ENCODE peak calls at places on chromosome 17, in eight cellular contexts. D is lung; N is kidney; S is caudate nucleus; B is aorta; I is naive thymus-derived CD4-positive, alpha-beta T cell; X is neuronal stem cell; J is adrenal gland. O is an unnamed sample.

GRCh38 chr17:27414271-27414670 is 42.0 kb upstream of the KSR1 start:
- DNase-seq in D (no peak), N (no peak), S (no peak), B (no peak), I (no peak), X (no peak), J (no peak), O (no peak)

GRCh38 chr17:31499771-31500554 is 108.5 kb downstream of the RAB11FIP4 start:
- DNase-seq in D (no peak), N (peak), S (no peak), B (peak), I (no peak), X (no peak), J (peak), O (peak)

GRCh38 chr17:52790359-52790955 is 631.9 kb upstream of the CA10 start:
- DNase-seq in D (no peak), N (no peak), S (no peak), B (no peak), I (no peak), X (no peak), J (no peak), O (no peak)

GRCh38 chr17:69390735-69391501 is 23.6 kb upstream of the MAP2K6 start:
- DNase-seq in D (no peak), N (no peak), S (no peak), B (no peak), I (no peak), X (no peak), J (no peak), O (no peak)

GRCh38 chr17:82970067-82970466 is 109.3 kb upstream of the METRNL start:
- DNase-seq in D (no peak), N (no peak), S (no peak), B (no peak), I (no peak), X (no peak), J (no peak), O (no peak)

GRCh38 chr17:58094118-58094517 is 10.9 kb downstream of the DYNLL2 start:
- DNase-seq in D (no peak), N (no peak), S (no peak), B (no peak), I (no peak), X (no peak), J (no peak), O (no peak)

GRCh38 chr17:35809855-35810461 is 674 bp downstream of the TAF15 start:
- DNase-seq in D (no peak), N (no peak), S (no peak), B (no peak), I (no peak), X (no peak), J (no peak), O (no peak)

GRCh38 chr17:17376362-17376761 is 73.2 kb downstream of the NT5M start:
- DNase-seq in D (peak), N (peak), S (no peak), B (peak), I (no peak), X (no peak), J (no peak), O (peak)

GRCh38 chr17:11928436-11928835 is 68.8 kb downstream of the ZNF18 start:
- DNase-seq in D (no peak), N (no peak), S (no peak), B (no peak), I (no peak), X (no peak), J (no peak), O (no peak)

GRCh38 chr17:27473748-27474609 is 17.7 kb downstream of the KSR1 start:
- DNase-seq in D (peak), N (no peak), S (no peak), B (no peak), I (peak), X (no peak), J (peak), O (no peak)

GRCh38 chr17:49965522-49965905 is 3.5 kb upstream of the DLX4 start:
- DNase-seq in D (no peak), N (no peak), S (no peak), B (no peak), I (no peak), X (no peak), J (no peak), O (no peak)

GRCh38 chr17:30336369-30337171 is 2.7 kb upstream of the TMIGD1 start:
- DNase-seq in D (peak), N (no peak), S (no peak), B (no peak), I (peak), X (peak), J (peak), O (no peak)

GRCh38 chr17:72651988-72652387 is 440.5 kb downstream of the SLC39A11 start:
- DNase-seq in D (no peak), N (no peak), S (no peak), B (no peak), I (no peak), X (no peak), J (no peak), O (no peak)

GRCh38 chr17:33021731-33022408 is 30.2 kb downstream of the SPACA3 start:
- DNase-seq in D (no peak), N (no peak), S (no peak), B (no peak), I (no peak), X (no peak), J (no peak), O (no peak)

DNA sequence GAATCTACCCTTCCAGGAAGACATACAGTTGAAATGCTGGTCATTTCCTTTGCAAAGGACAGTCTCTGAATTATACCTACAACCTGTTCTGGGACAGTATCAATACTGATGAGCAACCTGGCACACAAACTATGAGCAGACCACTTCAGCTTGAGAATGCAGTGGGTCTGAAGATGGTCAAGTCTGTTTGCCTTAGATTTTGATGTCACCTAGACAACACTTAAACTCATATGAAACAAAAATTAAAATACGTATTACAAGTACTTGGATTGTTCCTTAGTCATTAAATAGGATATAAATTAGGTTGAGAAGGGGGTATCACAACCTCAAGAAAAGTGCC is 3.5 kb downstream of the SRSF2 start:
- DNase-seq in D (no peak), N (no peak), S (no peak), B (no peak), I (no peak), X (no peak), J (no peak), O (no peak)
- H3K27ac ChIP-seq in D (peak), N (no peak), S (no peak), B (no peak), I (peak), X (no peak), J (no peak), O (peak)

DNA sequence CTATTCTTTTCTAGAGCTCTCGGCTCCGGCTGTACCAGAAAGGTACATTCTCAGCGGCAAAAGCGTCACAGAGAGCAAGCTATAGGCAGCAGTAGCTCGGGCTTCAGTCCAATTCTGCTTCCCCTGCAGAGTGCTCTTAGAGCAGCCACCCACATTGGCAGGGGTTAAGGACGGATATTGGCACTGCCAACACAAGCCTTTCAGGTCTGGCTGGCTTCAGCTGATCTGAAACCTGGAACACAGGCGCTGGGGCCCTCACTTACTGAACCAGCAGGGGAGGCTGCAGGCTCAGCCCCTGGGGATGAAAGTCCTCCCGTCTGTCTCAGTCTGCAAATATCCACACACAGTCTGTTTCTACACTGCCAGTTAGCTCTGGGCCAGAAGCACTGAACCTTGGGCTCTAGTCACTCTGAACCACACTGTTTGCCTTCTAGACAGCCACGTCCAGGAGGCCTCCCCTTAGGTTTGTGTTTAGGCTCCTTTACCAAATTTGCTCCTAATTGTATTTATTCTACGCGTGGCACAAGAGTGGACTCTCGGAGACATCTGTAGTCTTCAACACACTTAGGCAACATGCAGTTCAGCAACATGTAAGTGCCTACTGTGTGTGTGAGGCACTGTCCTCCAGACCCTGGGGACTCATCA is 40.1 kb downstream of the HIC1 start:
- DNase-seq in D (peak), N (peak), S (no peak), B (peak), I (no peak), X (no peak), J (peak), O (peak)
- H3K27ac ChIP-seq in D (peak), N (peak), S (no peak), B (no peak), I (no peak), X (no peak), J (no peak), O (no peak)

GRCh38 chr17:4789701-4789950 is 862 bp downstream of the GLTPD2 start:
- DNase-seq in D (no peak), N (no peak), S (no peak), B (no peak), I (no peak), X (no peak), J (no peak), O (no peak)

GRCh38 chr17:4788159-4788806 is 481 bp upstream of the GLTPD2 start:
- DNase-seq in D (no peak), N (no peak), S (no peak), B (no peak), I (no peak), X (no peak), J (no peak), O (no peak)

GRCh38 chr17:4790705-4791088 is 1.9 kb downstream of the GLTPD2 start:
- DNase-seq in D (no peak), N (no peak), S (no peak), B (no peak), I (no peak), X (no peak), J (no peak), O (no peak)

GRCh38 chr17:4789951-4790704 is 1.4 kb downstream of the GLTPD2 start:
- DNase-seq in D (peak), N (peak), S (no peak), B (peak), I (peak), X (peak), J (peak), O (peak)

GRCh38 chr17:4788807-4789700 is at the start of gene GLTPD2:
- DNase-seq in D (no peak), N (no peak), S (no peak), B (no peak), I (no peak), X (peak), J (no peak), O (no peak)
- H3K27ac ChIP-seq in D (peak), N (peak), S (peak), B (no peak), I (peak), X (peak), J (peak), O (peak)

DNA sequence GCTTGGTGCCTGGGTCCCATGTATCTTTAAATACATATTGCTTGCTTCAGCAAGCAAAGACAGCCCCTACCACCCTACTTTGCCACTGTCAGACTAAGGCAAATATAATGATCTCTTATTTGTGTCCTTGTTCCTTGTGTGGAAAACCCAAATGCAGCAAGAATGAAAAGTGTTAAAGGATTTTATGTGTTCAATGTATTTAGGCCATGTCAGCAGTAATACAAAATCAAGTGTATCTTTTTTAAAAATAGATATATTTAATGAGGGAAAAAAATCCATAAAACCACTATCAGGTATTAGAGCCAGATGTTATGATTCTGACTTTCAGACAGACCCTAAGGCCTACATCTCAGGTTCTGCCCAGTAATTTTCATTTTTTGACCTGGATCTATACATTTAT is 374.5 kb downstream of the SEC14L1 start:
- DNase-seq in D (no peak), N (no peak), S (no peak), B (no peak), I (no peak), X (no peak), J (no peak), O (no peak)
- H3K27ac ChIP-seq in D (no peak), N (no peak), S (no peak), B (no peak), I (no peak), X (no peak), J (no peak), O (no peak)

GRCh38 chr17:42163696-42164407 is 9.1 kb upstream of the RAB5C start:
- DNase-seq in D (no peak), N (no peak), S (no peak), B (no peak), I (no peak), X (no peak), J (no peak), O (no peak)
- H3K27ac ChIP-seq in D (no peak), N (no peak), S (no peak), B (no peak), I (no peak), X (no peak), J (no peak), O (no peak)

GRCh38 chr17:60675997-60676396 is 1.7 kb upstream of the BCAS3 start:
- DNase-seq in D (no peak), N (no peak), S (no peak), B (no peak), I (no peak), X (no peak), J (no peak), O (no peak)
- H3K27ac ChIP-seq in D (no peak), N (no peak), S (no peak), B (no peak), I (no peak), X (no peak), J (no peak), O (no peak)

GRCh38 chr17:77144227-77144626 is 3.5 kb downstream of the SEC14L1 start:
- DNase-seq in D (no peak), N (no peak), S (no peak), B (no peak), I (no peak), X (no peak), J (no peak), O (no peak)

GRCh38 chr17:77143306-77143705 is 2.5 kb downstream of the SEC14L1 start:
- DNase-seq in D (no peak), N (no peak), S (no peak), B (no peak), I (no peak), X (no peak), J (no peak), O (no peak)

GRCh38 chr17:77146882-77147281 is 6.1 kb downstream of the SEC14L1 start:
- DNase-seq in D (peak), N (peak), S (no peak), B (no peak), I (no peak), X (no peak), J (peak), O (peak)

GRCh38 chr17:77145635-77146632 is 5.2 kb downstream of the SEC14L1 start:
- DNase-seq in D (peak), N (peak), S (no peak), B (peak), I (no peak), X (no peak), J (peak), O (peak)

DNA sequence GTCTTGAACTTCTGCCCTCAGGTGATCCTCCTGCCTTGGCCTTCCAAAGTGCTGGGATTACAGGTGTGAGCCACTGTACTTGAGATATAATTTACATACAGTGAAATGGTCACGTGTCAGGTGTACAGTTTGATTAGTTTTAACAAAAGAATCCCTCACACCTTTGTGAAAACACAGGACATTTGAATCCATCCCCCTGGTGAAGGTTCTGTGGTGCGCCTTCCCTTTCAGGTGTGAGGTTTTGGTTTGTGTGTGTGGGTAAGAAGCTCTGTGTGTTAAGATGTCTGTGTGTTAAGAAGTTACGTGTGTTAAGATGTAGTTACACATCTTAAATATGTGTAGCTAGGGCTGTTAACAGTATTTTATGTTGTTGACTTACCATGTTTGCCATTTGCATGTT is 4.4 kb downstream of the SEC14L1 start:
- DNase-seq in D (no peak), N (no peak), S (no peak), B (no peak), I (no peak), X (no peak), J (no peak), O (no peak)
- H3K27ac ChIP-seq in D (peak), N (peak), S (peak), B (no peak), I (no peak), X (no peak), J (peak), O (peak)

DNA sequence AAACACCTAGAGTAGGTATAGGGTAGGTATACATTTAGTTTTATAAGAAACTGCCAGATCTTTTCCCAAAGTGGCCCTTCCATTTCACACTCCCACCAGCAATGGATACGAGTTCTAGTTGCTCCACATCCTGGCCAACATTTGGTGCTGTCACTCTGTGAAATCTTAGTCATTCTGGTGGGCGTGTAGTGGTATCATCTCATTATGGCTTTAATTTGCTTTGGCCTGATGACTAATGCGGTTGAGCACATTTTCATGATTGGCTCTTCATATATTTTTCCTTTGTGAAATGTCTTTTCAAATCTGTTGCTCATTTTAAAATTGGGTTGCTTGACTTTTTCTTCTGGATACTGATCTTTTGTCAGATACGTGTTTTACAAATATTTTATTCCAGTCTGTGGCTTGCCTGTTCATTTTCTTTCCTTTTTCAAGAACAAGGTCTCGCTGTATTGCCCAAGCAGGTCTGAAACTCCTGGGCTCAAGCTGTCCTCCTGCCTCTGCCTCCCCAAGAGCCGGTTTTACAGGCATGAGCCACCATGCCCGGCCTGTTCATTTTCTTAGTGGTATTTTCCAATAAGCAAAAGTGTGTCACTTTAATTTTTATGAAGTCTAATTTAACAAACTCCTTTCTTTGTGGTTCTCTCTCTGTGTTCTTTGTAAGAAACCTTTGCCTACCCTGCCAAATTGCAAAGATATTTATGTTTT is 192.4 kb downstream of the SEC14L1 start:
- DNase-seq in D (peak), N (no peak), S (no peak), B (no peak), I (no peak), X (no peak), J (no peak), O (peak)
- H3K27ac ChIP-seq in D (no peak), N (no peak), S (no peak), B (no peak), I (no peak), X (no peak), J (no peak), O (peak)

GRCh38 chr17:47841488-47842308 is 625 bp upstream of the SCRN2 start:
- DNase-seq in D (no peak), N (no peak), S (no peak), B (no peak), I (no peak), X (no peak), J (no peak), O (no peak)
- H3K27ac ChIP-seq in D (peak), N (peak), S (peak), B (no peak), I (peak), X (no peak), J (no peak), O (peak)